ENCODE peak calls at places on chromosomes 5 and 9, in nine cellular contexts. One of them, this sample, is unnamed.
A peak's percentile ranks its signal among the peaks of the same experiment; 100 is the strongest.

GRCh38 chr9:87629094-87629493 is 96.8 kb upstream of the CTSL start:
- DNase-seq in mucosa of descending colon: no peak
- DNase-seq in K562: no peak
- DNase-seq in BE2C: no peak
- DNase-seq in left ventricle myocardium inferior: no peak
- DNase-seq in AG04450: no peak
- DNase-seq in endodermal cell: no peak
- DNase-seq in MM.1S: no peak
- DNase-seq in cardiac muscle cell: no peak
- DNase-seq in this sample: no peak

GRCh38 chr9:34651286-34651685 is 699 bp upstream of the IL11RA start:
- DNase-seq in K562: no peak
- DNase-seq in mucosa of descending colon: peak; percentile 59
- DNase-seq in cardiac muscle cell: peak; percentile 69
- DNase-seq in BE2C: peak; percentile 42
- DNase-seq in left ventricle myocardium inferior: no peak
- DNase-seq in endodermal cell: no peak
- DNase-seq in MM.1S: no peak
- DNase-seq in AG04450: no peak
- DNase-seq in this sample: no peak

GRCh38 chr5:43603535-43604363 is 769 bp downstream of the NNT start:
- DNase-seq in endodermal cell: peak; percentile 79
- DNase-seq in AG04450: no peak
- DNase-seq in left ventricle myocardium inferior: peak; percentile 82
- DNase-seq in K562: peak; percentile 42
- DNase-seq in BE2C: peak; percentile 67
- DNase-seq in cardiac muscle cell: peak; percentile 29
- DNase-seq in MM.1S: peak; percentile 93
- DNase-seq in mucosa of descending colon: peak; percentile 75
- DNase-seq in this sample: peak; percentile 80

GRCh38 chr5:91283899-91284298 is 99.2 kb downstream of the ARRDC3 start:
- DNase-seq in endodermal cell: no peak
- DNase-seq in MM.1S: no peak
- DNase-seq in AG04450: no peak
- DNase-seq in left ventricle myocardium inferior: no peak
- DNase-seq in K562: no peak
- DNase-seq in BE2C: no peak
- DNase-seq in mucosa of descending colon: peak; percentile 32
- DNase-seq in cardiac muscle cell: peak; percentile 47
- DNase-seq in this sample: no peak

GRCh38 chr5:81852277-81853004 is 101.5 kb upstream of the SSBP2 start:
- DNase-seq in K562: peak; percentile 52
- DNase-seq in MM.1S: peak; percentile 86
- DNase-seq in AG04450: peak; percentile 29
- DNase-seq in mucosa of descending colon: peak; percentile 30
- DNase-seq in left ventricle myocardium inferior: peak; percentile 21
- DNase-seq in BE2C: no peak
- DNase-seq in cardiac muscle cell: peak; percentile 61
- DNase-seq in endodermal cell: peak; percentile 87
- DNase-seq in this sample: peak; percentile 54

GRCh38 chr5:126961702-126962101 is 68.7 kb downstream of the MARCHF3 start:
- DNase-seq in MM.1S: peak; percentile 25
- DNase-seq in cardiac muscle cell: no peak
- DNase-seq in endodermal cell: no peak
- DNase-seq in mucosa of descending colon: no peak
- DNase-seq in BE2C: no peak
- DNase-seq in K562: no peak
- DNase-seq in left ventricle myocardium inferior: no peak
- DNase-seq in AG04450: no peak
- DNase-seq in this sample: no peak

GRCh38 chr9:104772707-104773106 is 8.8 kb downstream of the NIPSNAP3B start:
- DNase-seq in endodermal cell: no peak
- DNase-seq in MM.1S: no peak
- DNase-seq in cardiac muscle cell: peak; percentile 48
- DNase-seq in AG04450: no peak
- DNase-seq in mucosa of descending colon: no peak
- DNase-seq in BE2C: no peak
- DNase-seq in left ventricle myocardium inferior: no peak
- DNase-seq in K562: no peak
- DNase-seq in this sample: no peak

GRCh38 chr5:62385816-62386400 is 17.8 kb downstream of the DIMT1 start:
- DNase-seq in BE2C: no peak
- DNase-seq in left ventricle myocardium inferior: no peak
- DNase-seq in AG04450: no peak
- DNase-seq in MM.1S: no peak
- DNase-seq in K562: no peak
- DNase-seq in mucosa of descending colon: no peak
- DNase-seq in endodermal cell: no peak
- DNase-seq in cardiac muscle cell: no peak
- DNase-seq in this sample: no peak

GRCh38 chr5:169067641-169068316 is 233.2 kb downstream of the SLIT3 start:
- DNase-seq in K562: no peak
- DNase-seq in BE2C: peak; percentile 32
- DNase-seq in AG04450: no peak
- DNase-seq in cardiac muscle cell: peak; percentile 40
- DNase-seq in left ventricle myocardium inferior: no peak
- DNase-seq in mucosa of descending colon: no peak
- DNase-seq in endodermal cell: no peak
- DNase-seq in MM.1S: no peak
- DNase-seq in this sample: no peak

GRCh38 chr9:36913393-36914211 is 120.5 kb downstream of the PAX5 start:
- DNase-seq in BE2C: no peak
- DNase-seq in AG04450: no peak
- DNase-seq in mucosa of descending colon: no peak
- DNase-seq in endodermal cell: peak; percentile 61
- DNase-seq in left ventricle myocardium inferior: no peak
- DNase-seq in cardiac muscle cell: no peak
- DNase-seq in K562: no peak
- DNase-seq in MM.1S: peak; percentile 82
- DNase-seq in this sample: no peak

DNA sequence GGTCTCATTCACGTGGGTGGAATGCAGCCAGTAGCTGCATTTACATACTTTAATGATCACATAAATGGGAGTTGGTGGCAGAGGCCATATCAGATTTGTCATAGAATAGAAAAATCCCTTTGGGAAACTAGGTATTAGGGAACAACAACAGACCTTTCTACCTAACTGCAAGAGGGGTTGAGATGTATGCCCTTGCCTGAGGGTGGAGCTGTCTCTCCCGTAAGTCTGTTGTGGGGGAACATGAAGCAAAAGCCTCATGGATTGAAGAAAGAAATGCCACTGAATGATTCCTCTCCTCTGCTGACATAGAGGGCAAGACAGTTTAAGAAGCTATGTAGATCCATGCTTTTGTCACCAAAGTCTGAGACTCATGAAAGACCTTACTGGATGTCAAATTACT is 461.3 kb downstream of the SPOCK1 start:
- DNase-seq in BE2C: no peak
- DNase-seq in left ventricle myocardium inferior: no peak
- DNase-seq in AG04450: no peak
- DNase-seq in mucosa of descending colon: no peak
- DNase-seq in K562: no peak
- DNase-seq in MM.1S: no peak
- DNase-seq in endodermal cell: peak; percentile 64
- DNase-seq in cardiac muscle cell: no peak
- DNase-seq in this sample: no peak
- TF ChIP-seq CTCF in BE2C: no peak
- TF ChIP-seq CTCF in left ventricle myocardium inferior: no peak
- TF ChIP-seq CTCF in AG04450: no peak
- TF ChIP-seq CTCF in mucosa of descending colon: no peak
- TF ChIP-seq CTCF in K562: no peak
- TF ChIP-seq CTCF in MM.1S: no peak
- TF ChIP-seq CTCF in endodermal cell: peak; percentile 69
- TF ChIP-seq CTCF in cardiac muscle cell: no peak
- TF ChIP-seq CTCF in this sample: no peak

DNA sequence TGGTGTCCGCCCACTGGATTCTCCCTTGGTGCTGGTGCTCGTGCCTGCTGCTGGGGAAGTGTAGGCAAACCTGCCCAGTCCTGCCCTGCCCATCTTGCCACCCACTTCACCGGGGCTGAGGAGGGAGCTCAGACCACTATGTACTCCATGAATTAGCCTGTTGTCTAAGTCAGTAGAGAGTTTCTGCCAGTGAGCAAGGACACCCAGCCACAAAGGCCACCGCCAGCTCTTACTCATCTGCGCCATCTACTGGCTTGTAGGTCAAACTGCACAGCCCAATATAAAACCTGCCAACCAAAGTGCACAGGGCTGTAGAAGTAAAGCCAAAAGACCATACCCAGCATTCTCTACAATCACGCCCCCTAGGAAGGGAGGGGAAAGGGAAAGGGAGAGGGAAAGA is 102.3 kb downstream of the GLIS3 start:
- DNase-seq in AG04450: no peak
- DNase-seq in mucosa of descending colon: no peak
- DNase-seq in K562: peak; percentile 9
- DNase-seq in MM.1S: peak; percentile 25
- DNase-seq in BE2C: no peak
- DNase-seq in endodermal cell: peak; percentile 79
- DNase-seq in left ventricle myocardium inferior: no peak
- DNase-seq in cardiac muscle cell: no peak
- DNase-seq in this sample: no peak
- H3K9me3 ChIP-seq in AG04450: peaks cover 29% of the 10 kb centered on the region
- H3K9me3 ChIP-seq in mucosa of descending colon: peaks cover 40% of the 10 kb centered on the region
- H3K9me3 ChIP-seq in K562: no peaks in the 10 kb centered on the region
- H3K9me3 ChIP-seq in MM.1S: no peaks in the 10 kb centered on the region
- H3K9me3 ChIP-seq in BE2C: peaks cover 4% of the 10 kb centered on the region
- H3K9me3 ChIP-seq in endodermal cell: peaks cover 26% of the 10 kb centered on the region
- H3K9me3 ChIP-seq in left ventricle myocardium inferior: peaks cover 62% of the 10 kb centered on the region
- H3K9me3 ChIP-seq in cardiac muscle cell: no peaks in the 10 kb centered on the region
- H3K9me3 ChIP-seq in this sample: peaks cover 26% of the 10 kb centered on the region

GRCh38 chr5:16712600-16712999 is 95.8 kb upstream of the RETREG1 start:
- DNase-seq in mucosa of descending colon: no peak
- DNase-seq in endodermal cell: no peak
- DNase-seq in BE2C: no peak
- DNase-seq in K562: no peak
- DNase-seq in cardiac muscle cell: no peak
- DNase-seq in AG04450: no peak
- DNase-seq in left ventricle myocardium inferior: no peak
- DNase-seq in MM.1S: no peak
- DNase-seq in this sample: no peak
- H3K4me3 ChIP-seq in mucosa of descending colon: no peak overlapping the region
- H3K4me3 ChIP-seq in endodermal cell: no peak overlapping the region
- H3K4me3 ChIP-seq in BE2C: no peak overlapping the region
- H3K4me3 ChIP-seq in K562: no peak overlapping the region
- H3K4me3 ChIP-seq in cardiac muscle cell: no peak overlapping the region
- H3K4me3 ChIP-seq in AG04450: no peak overlapping the region
- H3K4me3 ChIP-seq in left ventricle myocardium inferior: no peak overlapping the region
- H3K4me3 ChIP-seq in MM.1S: no peak overlapping the region
- H3K4me3 ChIP-seq in this sample: no peak overlapping the region

GRCh38 chr5:622359-622758 is 10.2 kb downstream of the CEP72 start:
- DNase-seq in K562: no peak
- DNase-seq in left ventricle myocardium inferior: no peak
- DNase-seq in mucosa of descending colon: no peak
- DNase-seq in cardiac muscle cell: no peak
- DNase-seq in BE2C: peak; percentile 5
- DNase-seq in AG04450: no peak
- DNase-seq in MM.1S: no peak
- DNase-seq in endodermal cell: no peak
- DNase-seq in this sample: peak; percentile 34
- TF ChIP-seq CTCF in K562: no peak
- TF ChIP-seq CTCF in left ventricle myocardium inferior: no peak
- TF ChIP-seq CTCF in mucosa of descending colon: no peak
- TF ChIP-seq CTCF in cardiac muscle cell: no peak
- TF ChIP-seq CTCF in BE2C: no peak
- TF ChIP-seq CTCF in AG04450: no peak
- TF ChIP-seq CTCF in MM.1S: no peak
- TF ChIP-seq CTCF in endodermal cell: no peak
- TF ChIP-seq CTCF in this sample: no peak

GRCh38 chr9:24504521-24504920 is 41.2 kb downstream of the IZUMO3 start:
- DNase-seq in BE2C: no peak
- DNase-seq in cardiac muscle cell: no peak
- DNase-seq in mucosa of descending colon: no peak
- DNase-seq in K562: no peak
- DNase-seq in MM.1S: no peak
- DNase-seq in left ventricle myocardium inferior: no peak
- DNase-seq in AG04450: no peak
- DNase-seq in endodermal cell: no peak
- DNase-seq in this sample: no peak

DNA sequence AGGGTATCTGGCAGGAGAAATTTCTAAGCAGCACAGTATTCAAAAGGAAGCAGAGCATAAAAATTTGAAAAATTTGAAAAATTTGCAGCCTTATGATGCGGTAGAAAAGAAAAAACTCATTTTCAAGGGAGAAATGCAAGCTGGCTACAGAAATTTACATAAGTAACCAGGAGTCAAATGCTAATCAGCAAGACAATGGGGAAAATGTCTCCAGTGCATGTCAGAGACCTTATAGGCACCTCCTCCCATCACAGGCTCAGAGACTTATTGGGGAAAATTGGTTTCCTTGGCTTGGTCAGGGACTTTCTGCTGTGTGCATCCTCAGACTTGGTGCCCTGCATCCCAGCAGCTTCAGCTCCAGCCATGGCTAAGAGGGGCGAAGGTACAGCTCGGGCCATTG is 35.8 kb downstream of the IZUMO3 start:
- DNase-seq in mucosa of descending colon: no peak
- DNase-seq in cardiac muscle cell: no peak
- DNase-seq in AG04450: no peak
- DNase-seq in K562: no peak
- DNase-seq in BE2C: no peak
- DNase-seq in left ventricle myocardium inferior: no peak
- DNase-seq in MM.1S: no peak
- DNase-seq in endodermal cell: no peak
- DNase-seq in this sample: no peak
- H3K9me3 ChIP-seq in mucosa of descending colon: peaks cover 12% of the 10 kb centered on the region
- H3K9me3 ChIP-seq in cardiac muscle cell: no peaks in the 10 kb centered on the region
- H3K9me3 ChIP-seq in AG04450: peaks cover 9% of the 10 kb centered on the region
- H3K9me3 ChIP-seq in K562: no peaks in the 10 kb centered on the region
- H3K9me3 ChIP-seq in BE2C: no peaks in the 10 kb centered on the region
- H3K9me3 ChIP-seq in left ventricle myocardium inferior: peaks cover 26% of the 10 kb centered on the region
- H3K9me3 ChIP-seq in MM.1S: no peaks in the 10 kb centered on the region
- H3K9me3 ChIP-seq in endodermal cell: peaks cover 29% of the 10 kb centered on the region
- H3K9me3 ChIP-seq in this sample: peaks cover 5% of the 10 kb centered on the region

GRCh38 chr9:116155700-116156045 is 2.1 kb downstream of the PAPPA start:
- DNase-seq in BE2C: no peak
- DNase-seq in AG04450: no peak
- DNase-seq in endodermal cell: no peak
- DNase-seq in MM.1S: no peak
- DNase-seq in left ventricle myocardium inferior: no peak
- DNase-seq in mucosa of descending colon: no peak
- DNase-seq in K562: no peak
- DNase-seq in cardiac muscle cell: peak; percentile 74
- DNase-seq in this sample: no peak
- H3K4me3 ChIP-seq in BE2C: no peak overlapping the region
- H3K4me3 ChIP-seq in AG04450: peak overlapping the region; percentile 89
- H3K4me3 ChIP-seq in endodermal cell: peak overlapping the region; percentile 57
- H3K4me3 ChIP-seq in MM.1S: no peak overlapping the region
- H3K4me3 ChIP-seq in left ventricle myocardium inferior: peak overlapping the region; percentile 72
- H3K4me3 ChIP-seq in mucosa of descending colon: no peak overlapping the region
- H3K4me3 ChIP-seq in K562: no peak overlapping the region
- H3K4me3 ChIP-seq in cardiac muscle cell: peak overlapping the region; percentile 73
- H3K4me3 ChIP-seq in this sample: peak overlapping the region; percentile 57

DNA sequence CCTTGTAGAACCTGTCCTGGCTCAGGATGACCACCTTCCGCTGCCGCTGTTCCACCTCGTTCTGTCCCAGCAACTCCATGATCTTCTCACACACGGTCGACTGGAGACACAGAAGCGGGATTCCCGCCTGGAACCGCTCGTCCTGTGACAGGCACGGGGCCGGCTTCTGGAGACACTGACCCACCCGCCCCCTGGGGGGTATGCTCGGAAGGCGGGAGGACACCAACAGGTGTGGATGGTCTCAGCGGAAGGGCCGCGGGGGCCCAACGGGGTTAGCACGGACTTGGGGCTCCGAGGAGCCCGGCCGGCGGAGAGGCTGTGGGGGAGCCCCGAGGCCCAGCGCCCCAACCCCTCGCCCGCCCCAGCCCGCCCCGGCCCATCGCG is 525 bp downstream of the UCK1 start:
- DNase-seq in MM.1S: peak; percentile 45
- DNase-seq in K562: peak; percentile 58
- DNase-seq in cardiac muscle cell: peak; percentile 34
- DNase-seq in AG04450: no peak
- DNase-seq in endodermal cell: peak; percentile 79
- DNase-seq in mucosa of descending colon: peak; percentile 52
- DNase-seq in left ventricle myocardium inferior: peak; percentile 32
- DNase-seq in BE2C: peak; percentile 70
- DNase-seq in this sample: peak; percentile 61
- TF ChIP-seq CTCF in MM.1S: peak; percentile 30
- TF ChIP-seq CTCF in K562: no peak
- TF ChIP-seq CTCF in cardiac muscle cell: peak; percentile 10
- TF ChIP-seq CTCF in AG04450: peak; percentile 40
- TF ChIP-seq CTCF in endodermal cell: peak; percentile 40
- TF ChIP-seq CTCF in mucosa of descending colon: no peak
- TF ChIP-seq CTCF in left ventricle myocardium inferior: peak; percentile 38
- TF ChIP-seq CTCF in BE2C: peak; percentile 29
- TF ChIP-seq CTCF in this sample: peak; percentile 27